ENCODE peak calls at places on chromosome 1, in eight cellular contexts. One of them, this sample, is unnamed.

GRCh38 chr1:6423321-6423999 is 1.1 kb upstream of the ESPN start:
- DNase-seq in A549: peak; percentile 52
- DNase-seq in left ventricle myocardium superior: peak; percentile 44
- DNase-seq in fibroblast of lung: peak; percentile 68
- DNase-seq in T1000: peak; percentile 15
- DNase-seq in activated effector memory CD4-positive, alpha-beta T cell treated with anti-CD3 and anti-CD28 coated beads, Interleukin-2, amount 50 U/mL, for 16 hours: peak; percentile 91
- DNase-seq in hippocampal formation: no peak
- DNase-seq in neural progenitor cell: peak; percentile 78
- DNase-seq in this sample: no peak

GRCh38 chr1:152495066-152495675 is 15.4 kb upstream of the LCE5A start:
- DNase-seq in left ventricle myocardium superior: no peak
- DNase-seq in T1000: no peak
- DNase-seq in neural progenitor cell: no peak
- DNase-seq in fibroblast of lung: no peak
- DNase-seq in activated effector memory CD4-positive, alpha-beta T cell treated with anti-CD3 and anti-CD28 coated beads, Interleukin-2, amount 50 U/mL, for 16 hours: no peak
- DNase-seq in A549: peak; percentile 30
- DNase-seq in hippocampal formation: no peak
- DNase-seq in this sample: no peak

GRCh38 chr1:53079251-53079650 is 17.2 kb downstream of the PODN start:
- DNase-seq in A549: no peak
- DNase-seq in fibroblast of lung: no peak
- DNase-seq in activated effector memory CD4-positive, alpha-beta T cell treated with anti-CD3 and anti-CD28 coated beads, Interleukin-2, amount 50 U/mL, for 16 hours: no peak
- DNase-seq in left ventricle myocardium superior: peak; percentile 10
- DNase-seq in neural progenitor cell: no peak
- DNase-seq in T1000: no peak
- DNase-seq in hippocampal formation: no peak
- DNase-seq in this sample: no peak

GRCh38 chr1:214332950-214333798 is 52.2 kb downstream of the SMYD2 start:
- DNase-seq in A549: peak; percentile 39
- DNase-seq in fibroblast of lung: peak; percentile 47
- DNase-seq in T1000: peak; percentile 33
- DNase-seq in hippocampal formation: peak; percentile 24
- DNase-seq in activated effector memory CD4-positive, alpha-beta T cell treated with anti-CD3 and anti-CD28 coated beads, Interleukin-2, amount 50 U/mL, for 16 hours: peak; percentile 74
- DNase-seq in left ventricle myocardium superior: peak; percentile 70
- DNase-seq in neural progenitor cell: peak; percentile 56
- DNase-seq in this sample: peak; percentile 56

GRCh38 chr1:186535388-186536133 is 74.6 kb upstream of the PDC start:
- DNase-seq in neural progenitor cell: no peak
- DNase-seq in fibroblast of lung: peak; percentile 90
- DNase-seq in activated effector memory CD4-positive, alpha-beta T cell treated with anti-CD3 and anti-CD28 coated beads, Interleukin-2, amount 50 U/mL, for 16 hours: no peak
- DNase-seq in left ventricle myocardium superior: no peak
- DNase-seq in T1000: no peak
- DNase-seq in hippocampal formation: no peak
- DNase-seq in A549: peak; percentile 50
- DNase-seq in this sample: no peak

GRCh38 chr1:10451286-10451685 is 1.5 kb downstream of the CORT start:
- DNase-seq in neural progenitor cell: peak; percentile 23
- DNase-seq in hippocampal formation: no peak
- DNase-seq in left ventricle myocardium superior: no peak
- DNase-seq in T1000: no peak
- DNase-seq in A549: no peak
- DNase-seq in fibroblast of lung: peak; percentile 33
- DNase-seq in activated effector memory CD4-positive, alpha-beta T cell treated with anti-CD3 and anti-CD28 coated beads, Interleukin-2, amount 50 U/mL, for 16 hours: no peak
- DNase-seq in this sample: no peak

GRCh38 chr1:119375366-119375765 is 6.8 kb downstream of the HAO2 start:
- DNase-seq in activated effector memory CD4-positive, alpha-beta T cell treated with anti-CD3 and anti-CD28 coated beads, Interleukin-2, amount 50 U/mL, for 16 hours: no peak
- DNase-seq in fibroblast of lung: no peak
- DNase-seq in A549: no peak
- DNase-seq in neural progenitor cell: no peak
- DNase-seq in T1000: no peak
- DNase-seq in hippocampal formation: no peak
- DNase-seq in left ventricle myocardium superior: no peak
- DNase-seq in this sample: no peak

GRCh38 chr1:203197625-203198024 is 11.1 kb upstream of the CHI3L1 start:
- DNase-seq in A549: no peak
- DNase-seq in hippocampal formation: no peak
- DNase-seq in neural progenitor cell: no peak
- DNase-seq in activated effector memory CD4-positive, alpha-beta T cell treated with anti-CD3 and anti-CD28 coated beads, Interleukin-2, amount 50 U/mL, for 16 hours: no peak
- DNase-seq in fibroblast of lung: peak; percentile 94
- DNase-seq in left ventricle myocardium superior: no peak
- DNase-seq in T1000: no peak
- DNase-seq in this sample: no peak

GRCh38 chr1:246012271-246012854 is 494.7 kb downstream of the SMYD3 start:
- DNase-seq in T1000: no peak
- DNase-seq in fibroblast of lung: peak; percentile 37
- DNase-seq in left ventricle myocardium superior: no peak
- DNase-seq in neural progenitor cell: peak; percentile 54
- DNase-seq in hippocampal formation: no peak
- DNase-seq in activated effector memory CD4-positive, alpha-beta T cell treated with anti-CD3 and anti-CD28 coated beads, Interleukin-2, amount 50 U/mL, for 16 hours: no peak
- DNase-seq in A549: peak; percentile 42
- DNase-seq in this sample: no peak

GRCh38 chr1:53420331-53420730 is 38.9 kb upstream of the DMRTB1 start:
- DNase-seq in hippocampal formation: no peak
- DNase-seq in left ventricle myocardium superior: no peak
- DNase-seq in neural progenitor cell: no peak
- DNase-seq in A549: no peak
- DNase-seq in activated effector memory CD4-positive, alpha-beta T cell treated with anti-CD3 and anti-CD28 coated beads, Interleukin-2, amount 50 U/mL, for 16 hours: no peak
- DNase-seq in fibroblast of lung: peak; percentile 74
- DNase-seq in T1000: no peak
- DNase-seq in this sample: no peak

GRCh38 chr1:247883346-247883745 is 12.0 kb upstream of the OR2W3 start:
- DNase-seq in A549: no peak
- DNase-seq in left ventricle myocardium superior: no peak
- DNase-seq in activated effector memory CD4-positive, alpha-beta T cell treated with anti-CD3 and anti-CD28 coated beads, Interleukin-2, amount 50 U/mL, for 16 hours: no peak
- DNase-seq in fibroblast of lung: no peak
- DNase-seq in hippocampal formation: no peak
- DNase-seq in T1000: no peak
- DNase-seq in neural progenitor cell: no peak
- DNase-seq in this sample: no peak

GRCh38 chr1:213986020-213986924 is 1.5 kb upstream of the PROX1 start:
- DNase-seq in activated effector memory CD4-positive, alpha-beta T cell treated with anti-CD3 and anti-CD28 coated beads, Interleukin-2, amount 50 U/mL, for 16 hours: no peak
- DNase-seq in left ventricle myocardium superior: no peak
- DNase-seq in T1000: no peak
- DNase-seq in fibroblast of lung: no peak
- DNase-seq in neural progenitor cell: peak; percentile 26
- DNase-seq in hippocampal formation: no peak
- DNase-seq in A549: no peak
- DNase-seq in this sample: no peak